ENCODE peak calls at places on chromosome 3, in eight cellular contexts. R is OCI-LY7, U is body of pancreas, A is heart left ventricle, K is Panc1, Z is PC-3, N is upper lobe of right lung, C is transverse colon. D is an unnamed sample. For H3K36me3 and H3K4me1, the result is how much of the 10 kb centered on the place peaks cover.

GRCh38 chr3:99901200-99901926 is 83.7 kb downstream of the CMSS1 start:
- DNase-seq in Z (peak), A (no peak), C (no peak), R (no peak), N (no peak), K (peak), U (no peak), D (no peak)

GRCh38 chr3:63096248-63097058 is 181.7 kb upstream of the SYNPR start:
- DNase-seq in A (no peak), R (no peak), Z (no peak), C (no peak), K (no peak), N (peak), U (no peak), D (peak)

GRCh38 chr3:173770011-173770410 is 372.5 kb downstream of the NLGN1 start:
- DNase-seq in A (no peak), Z (no peak), N (no peak), U (no peak), C (no peak), R (no peak), K (no peak), D (no peak)

GRCh38 chr3:52366527-52366926 is 50.4 kb downstream of the DNAH1 start:
- DNase-seq in Z (no peak), C (no peak), K (no peak), U (no peak), A (no peak), N (no peak), R (no peak), D (no peak)

GRCh38 chr3:4714045-4714444 is 220.9 kb downstream of the ITPR1 start:
- DNase-seq in K (no peak), C (peak), N (no peak), R (no peak), A (no peak), U (no peak), Z (peak), D (no peak)

GRCh38 chr3:43363621-43364266 is 77.4 kb downstream of the SNRK start:
- DNase-seq in U (no peak), Z (no peak), R (no peak), K (no peak), A (peak), N (no peak), C (peak), D (no peak)

GRCh38 chr3:27166888-27167287 is 202.3 kb downstream of the NEK10 start:
- DNase-seq in U (peak), A (no peak), R (no peak), K (no peak), Z (peak), C (no peak), N (no peak), D (no peak)

GRCh38 chr3:59919581-59919980 is 869.8 kb upstream of the CFAP20DC start:
- DNase-seq in N (no peak), K (no peak), C (no peak), Z (no peak), A (no peak), R (no peak), U (no peak), D (no peak)

GRCh38 chr3:171162986-171163723 is 136.6 kb upstream of the SLC2A2 start:
- DNase-seq in R (peak), Z (peak), K (no peak), A (no peak), N (no peak), C (no peak), U (no peak), D (no peak)

GRCh38 chr3:4850211-4850927 is 128.9 kb upstream of the BHLHE40 start:
- DNase-seq in C (no peak), N (no peak), Z (no peak), K (no peak), U (no peak), A (no peak), R (no peak), D (no peak)

GRCh38 chr3:35664460-35664919 is 25.2 kb downstream of the ARPP21 start:
- DNase-seq in N (peak), Z (no peak), R (peak), A (peak), U (peak), K (no peak), C (no peak), D (no peak)

GRCh38 chr3:192229866-192230265 is 497.5 kb downstream of the FGF12 start:
- DNase-seq in N (no peak), Z (no peak), R (no peak), C (no peak), U (no peak), A (no peak), K (no peak), D (no peak)

GRCh38 chr3:4772171-4772804 is 206.9 kb upstream of the BHLHE40 start:
- DNase-seq in U (peak), N (peak), C (peak), R (no peak), Z (peak), A (peak), K (no peak), D (no peak)

GRCh38 chr3:131140891-131141290 is 114.2 kb downstream of the NEK11 start:
- DNase-seq in N (no peak), Z (no peak), K (no peak), R (no peak), U (no peak), C (no peak), A (no peak), D (no peak)

GRCh38 chr3:48564022-48564421 is 441 bp upstream of the UCN2 start:
- DNase-seq in U (peak), A (no peak), Z (peak), R (no peak), C (peak), N (peak), K (no peak), D (no peak)

GRCh38 chr3:170485696-170486095 is 67.0 kb downstream of the CLDN11 start:
- DNase-seq in Z (no peak), R (no peak), C (no peak), N (no peak), U (no peak), A (no peak), K (no peak), D (no peak)

GRCh38 chr3:16840111-16840444 is 44.7 kb upstream of the PLCL2 start:
- DNase-seq in K (no peak), R (no peak), U (no peak), Z (peak), A (no peak), C (no peak), N (no peak), D (no peak)

GRCh38 chr3:22704571-22705354 is 498.4 kb upstream of the UBE2E2 start:
- DNase-seq in A (no peak), K (no peak), Z (no peak), U (no peak), C (no peak), N (no peak), R (no peak), D (no peak)

GRCh38 chr3:123816673-123817207 is 67.4 kb downstream of the MYLK start:
- DNase-seq in K (no peak), U (peak), Z (no peak), C (no peak), A (no peak), R (no peak), N (no peak), D (no peak)

GRCh38 chr3:179768080-179768479 is 115.2 kb downstream of the USP13 start:
- DNase-seq in Z (peak), N (no peak), K (no peak), A (no peak), U (peak), C (peak), R (no peak), D (peak)

GRCh38 chr3:71247948-71248315 is 335.6 kb downstream of the FOXP1 start:
- DNase-seq in Z (no peak), K (no peak), A (no peak), R (no peak), C (no peak), U (no peak), N (no peak), D (no peak)

GRCh38 chr3:195751584-195751983 is 30.8 kb downstream of the MUC20 start:
- DNase-seq in C (no peak), R (no peak), Z (no peak), U (no peak), N (no peak), A (no peak), K (no peak), D (peak)

GRCh38 chr3:43748179-43748578 is 57.4 kb downstream of the ABHD5 start:
- DNase-seq in K (no peak), U (no peak), A (no peak), Z (peak), N (no peak), C (no peak), R (no peak), D (no peak)

GRCh38 chr3:19151171-19151570 is 2.9 kb downstream of the KCNH8 start:
- DNase-seq in C (no peak), N (no peak), R (no peak), Z (no peak), A (no peak), K (no peak), U (no peak), D (no peak)

GRCh38 chr3:122560680-122561079 is 3.4 kb downstream of the PARP9 start:
- DNase-seq in R (peak), U (peak), C (peak), Z (peak), N (no peak), A (no peak), K (peak), D (peak)

GRCh38 chr3:171088984-171089754 is 62.6 kb upstream of the SLC2A2 start:
- DNase-seq in K (no peak), Z (peak), N (no peak), U (peak), R (no peak), A (no peak), C (no peak), D (no peak)

GRCh38 chr3:134651347-134652041 is 672 bp upstream of the KY start:
- DNase-seq in Z (no peak), N (no peak), C (peak), U (peak), R (no peak), A (peak), K (no peak), D (no peak)

GRCh38 chr3:183824761-183825379 is 507 bp downstream of the MAP6D1 start:
- DNase-seq in C (no peak), Z (peak), K (no peak), N (no peak), A (no peak), R (no peak), U (peak), D (peak)

GRCh38 chr3:156862338-156862737 is 36.2 kb downstream of the LEKR1 start:
- DNase-seq in C (no peak), K (no peak), N (no peak), U (no peak), R (no peak), A (no peak), Z (peak), D (no peak)

GRCh38 chr3:171542976-171543375 is 82.8 kb upstream of the TNIK start:
- DNase-seq in U (no peak), N (no peak), K (no peak), C (no peak), A (no peak), Z (peak), R (no peak), D (no peak)

GRCh38 chr3:127717357-127718243 is 44.8 kb downstream of the ABTB1 start:
- DNase-seq in A (no peak), N (peak), Z (no peak), K (no peak), R (no peak), U (no peak), C (no peak), D (no peak)

GRCh38 chr3:50003766-50004278 is 63.9 kb downstream of the RBM6 start:
- DNase-seq in Z (no peak), U (no peak), N (no peak), C (no peak), K (no peak), A (no peak), R (no peak), D (no peak)

GRCh38 chr3:150691414-150692040 is 12.2 kb downstream of the ERICH6 start:
- DNase-seq in R (peak), U (no peak), K (no peak), C (no peak), Z (no peak), N (no peak), A (no peak), D (no peak)

GRCh38 chr3:101851833-101852232 is 2.5 kb downstream of the NFKBIZ start:
- DNase-seq in A (no peak), U (no peak), K (no peak), C (no peak), Z (no peak), R (no peak), N (no peak), D (no peak)

GRCh38 chr3:139520028-139520737 is 19.4 kb downstream of the RBP1 start:
- DNase-seq in U (no peak), Z (peak), A (no peak), K (no peak), R (peak), N (no peak), C (peak), D (peak)

GRCh38 chr3:3998140-3998977 is 199.1 kb downstream of the LRRN1 start:
- DNase-seq in C (no peak), N (no peak), R (peak), Z (peak), K (peak), A (no peak), U (peak), D (peak)

DNA sequence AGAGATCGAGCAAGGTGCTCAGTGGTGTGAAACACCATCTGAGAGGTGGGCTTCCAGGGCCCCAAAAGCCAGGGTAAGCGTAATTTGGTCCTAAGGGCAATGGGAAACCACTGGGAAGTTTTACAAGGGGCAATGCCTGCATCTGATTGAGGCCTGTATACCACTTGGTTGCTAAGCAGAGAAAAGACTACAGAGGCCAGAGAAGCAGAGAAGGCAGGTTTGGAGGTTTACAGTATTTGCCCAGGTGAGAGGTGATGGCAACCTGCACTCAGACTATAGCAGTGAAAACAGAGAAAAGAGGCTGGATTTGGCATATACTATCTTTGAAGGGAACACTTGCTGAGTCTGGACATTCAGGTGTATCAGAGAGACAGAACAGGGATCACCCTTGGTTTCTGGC is 133.5 kb upstream of the FAM3D start:
- DNase-seq in U (no peak), N (no peak), A (no peak), C (no peak), Z (no peak), K (no peak), R (no peak), D (no peak)
- H3K36me3 ChIP-seq in U (under half), N (under half), A (under half), C (under half), Z (under half), K (under half), R (under half), D (under half)

GRCh38 chr3:119352863-119353527 is 58.8 kb downstream of the ARHGAP31 start:
- DNase-seq in C (no peak), R (peak), Z (peak), K (no peak), N (no peak), A (no peak), U (peak), D (no peak)
- TF ChIP-seq CTCF in C (no peak), R (peak), Z (peak), K (peak), N (peak), A (peak), U (peak), D (peak)

DNA sequence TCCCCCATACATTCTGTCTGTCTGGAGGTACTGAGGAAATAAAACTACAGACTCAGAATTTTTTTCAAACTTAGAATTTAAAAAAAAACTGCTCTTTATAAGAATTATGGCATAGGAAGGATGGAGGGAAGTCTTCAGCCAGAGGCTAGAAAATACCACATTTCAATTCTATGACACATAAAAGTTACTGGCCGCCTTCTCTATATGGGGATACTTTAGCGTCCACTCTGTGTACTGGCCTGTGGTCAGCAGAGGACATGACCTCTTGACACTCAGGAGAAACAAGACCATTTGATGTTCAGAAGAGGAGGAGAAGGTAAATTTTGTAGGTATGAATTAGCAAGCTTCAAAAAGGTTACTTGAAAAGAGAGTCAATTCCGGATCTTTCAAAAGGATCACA is 417.4 kb downstream of the MFSD1 start:
- DNase-seq in R (no peak), Z (no peak), A (no peak), C (no peak), N (no peak), K (no peak), U (no peak), D (no peak)
- H3K4me1 ChIP-seq in R (under half), Z (under half), A (under half), C (under half), N (under half), K (under half), U (under half), D (under half)

DNA sequence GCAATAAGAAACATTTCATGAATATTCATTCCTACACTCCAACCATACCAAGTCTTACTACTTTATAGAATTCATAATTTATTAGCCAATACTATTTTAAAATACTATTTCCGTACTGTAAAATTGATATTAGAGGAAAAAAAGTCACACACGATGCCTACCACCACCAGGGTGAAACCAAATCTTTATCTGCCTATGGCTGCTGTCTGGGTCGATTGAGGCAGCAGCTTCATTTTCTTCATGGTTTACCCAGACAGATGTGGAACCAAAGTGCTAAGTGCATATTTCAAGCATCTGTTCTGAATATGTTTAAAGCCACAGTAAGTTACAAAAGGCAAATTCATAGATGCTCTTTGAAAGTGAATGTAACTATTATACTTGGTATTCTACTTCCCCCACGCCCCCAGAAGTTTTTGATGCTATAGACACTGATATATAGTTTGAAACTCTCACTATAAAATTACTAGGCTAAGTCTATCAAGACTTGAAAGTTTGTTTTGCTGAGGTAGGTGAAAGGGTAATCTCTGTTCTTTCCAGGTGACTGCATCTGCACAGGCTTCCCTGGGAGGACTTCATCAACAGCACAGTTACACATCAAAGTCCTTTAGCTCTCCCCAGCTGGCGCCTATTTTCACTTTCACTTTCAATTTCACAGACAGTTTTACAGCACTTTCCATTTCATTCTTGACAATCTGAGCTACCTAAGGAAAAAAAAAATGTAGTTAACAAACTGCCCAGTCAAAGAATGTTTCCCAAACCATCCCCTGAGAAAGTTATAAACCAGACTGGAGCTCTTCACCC is 113.9 kb downstream of the POLQ start:
- DNase-seq in A (no peak), K (no peak), Z (peak), U (peak), C (peak), R (peak), N (no peak), D (no peak)
- H3K36me3 ChIP-seq in A (under half), K (under half), Z (under half), U (under half), C (under half), R (half or more), N (under half), D (under half)

D was measured in Caco-2.